ENCODE peak calls at places on chromosomes 16 and 17, in seven cellular contexts. One of them, this sample, is unnamed.
A peak's percentile ranks its signal among the peaks of the same experiment; 100 is the strongest.

GRCh38 chr17:77674358-77674757 is 284.1 kb upstream of the TNRC6C start:
- DNase-seq in hepatocyte: no peak
- DNase-seq in colonic mucosa: no peak
- DNase-seq in HCT116: no peak
- DNase-seq in stomach: no peak
- DNase-seq in adrenal gland: no peak
- DNase-seq in left lung: no peak
- DNase-seq in this sample: no peak

GRCh38 chr16:59973966-59974365 is 1239.8 kb upstream of the GOT2 start:
- DNase-seq in hepatocyte: no peak
- DNase-seq in colonic mucosa: no peak
- DNase-seq in HCT116: no peak
- DNase-seq in stomach: no peak
- DNase-seq in adrenal gland: no peak
- DNase-seq in left lung: no peak
- DNase-seq in this sample: no peak

GRCh38 chr16:14428043-14428442 is 202.0 kb downstream of the PARN start:
- DNase-seq in hepatocyte: no peak
- DNase-seq in colonic mucosa: no peak
- DNase-seq in HCT116: no peak
- DNase-seq in stomach: no peak
- DNase-seq in adrenal gland: no peak
- DNase-seq in left lung: no peak
- DNase-seq in this sample: no peak

GRCh38 chr16:67260426-67261063 is 11.8 kb downstream of the SLC9A5 start:
- DNase-seq in hepatocyte: peak; percentile 74
- DNase-seq in colonic mucosa: peak; percentile 41
- DNase-seq in HCT116: no peak
- DNase-seq in stomach: peak; percentile 61
- DNase-seq in adrenal gland: no peak
- DNase-seq in left lung: no peak
- DNase-seq in this sample: no peak

GRCh38 chr17:76026714-76027158 is 370 bp downstream of the EVPL start:
- DNase-seq in hepatocyte: no peak
- DNase-seq in colonic mucosa: no peak
- DNase-seq in HCT116: no peak
- DNase-seq in stomach: no peak
- DNase-seq in adrenal gland: no peak
- DNase-seq in left lung: no peak
- DNase-seq in this sample: no peak

GRCh38 chr16:5751216-5751615 is 653.6 kb upstream of the EEF2KMT start:
- DNase-seq in hepatocyte: no peak
- DNase-seq in colonic mucosa: no peak
- DNase-seq in HCT116: no peak
- DNase-seq in stomach: no peak
- DNase-seq in adrenal gland: no peak
- DNase-seq in left lung: no peak
- DNase-seq in this sample: no peak

GRCh38 chr17:7021993-7022778 is 664 bp upstream of the BCL6B start:
- DNase-seq in hepatocyte: peak; percentile 88
- DNase-seq in colonic mucosa: peak; percentile 82
- DNase-seq in HCT116: no peak
- DNase-seq in stomach: peak; percentile 86
- DNase-seq in adrenal gland: peak; percentile 81
- DNase-seq in left lung: peak; percentile 96
- DNase-seq in this sample: no peak

GRCh38 chr16:28276301-28276700 is 16.0 kb upstream of the SBK1 start:
- DNase-seq in hepatocyte: no peak
- DNase-seq in colonic mucosa: no peak
- DNase-seq in HCT116: no peak
- DNase-seq in stomach: no peak
- DNase-seq in adrenal gland: no peak
- DNase-seq in left lung: no peak
- DNase-seq in this sample: no peak

GRCh38 chr17:67443931-67444597 is 67.0 kb downstream of the PITPNC1 start:
- DNase-seq in hepatocyte: no peak
- DNase-seq in colonic mucosa: no peak
- DNase-seq in HCT116: no peak
- DNase-seq in stomach: no peak
- DNase-seq in adrenal gland: peak; percentile 57
- DNase-seq in left lung: no peak
- DNase-seq in this sample: no peak

GRCh38 chr16:50468749-50469078 is 79.5 kb upstream of the NKD1 start:
- DNase-seq in hepatocyte: no peak
- DNase-seq in colonic mucosa: no peak
- DNase-seq in HCT116: no peak
- DNase-seq in stomach: no peak
- DNase-seq in adrenal gland: no peak
- DNase-seq in left lung: no peak
- DNase-seq in this sample: no peak

GRCh38 chr17:45372325-45372869 is 55.6 kb upstream of the MAP3K14 start:
- DNase-seq in hepatocyte: no peak
- DNase-seq in colonic mucosa: no peak
- DNase-seq in HCT116: no peak
- DNase-seq in stomach: no peak
- DNase-seq in adrenal gland: peak; percentile 14
- DNase-seq in left lung: no peak
- DNase-seq in this sample: no peak

GRCh38 chr16:67927131-67927941 is 4.3 kb downstream of the CTRL start:
- DNase-seq in hepatocyte: no peak
- DNase-seq in colonic mucosa: no peak
- DNase-seq in HCT116: no peak
- DNase-seq in stomach: no peak
- DNase-seq in adrenal gland: no peak
- DNase-seq in left lung: no peak
- DNase-seq in this sample: no peak

GRCh38 chr17:28249706-28250105 is 69.3 kb upstream of the TMEM97 start:
- DNase-seq in hepatocyte: no peak
- DNase-seq in colonic mucosa: no peak
- DNase-seq in HCT116: no peak
- DNase-seq in stomach: no peak
- DNase-seq in adrenal gland: no peak
- DNase-seq in left lung: no peak
- DNase-seq in this sample: no peak

GRCh38 chr17:17873450-17873991 is 36.7 kb upstream of the SREBF1 start:
- DNase-seq in hepatocyte: no peak
- DNase-seq in colonic mucosa: no peak
- DNase-seq in HCT116: no peak
- DNase-seq in stomach: no peak
- DNase-seq in adrenal gland: no peak
- DNase-seq in left lung: no peak
- DNase-seq in this sample: no peak

GRCh38 chr17:17871913-17872312 is 35.1 kb upstream of the SREBF1 start:
- DNase-seq in hepatocyte: no peak
- DNase-seq in colonic mucosa: no peak
- DNase-seq in HCT116: no peak
- DNase-seq in stomach: no peak
- DNase-seq in adrenal gland: no peak
- DNase-seq in left lung: no peak
- DNase-seq in this sample: no peak

GRCh38 chr17:17876959-17877547 is 40.3 kb upstream of the SREBF1 start:
- DNase-seq in hepatocyte: no peak
- DNase-seq in colonic mucosa: peak; percentile 23
- DNase-seq in HCT116: no peak
- DNase-seq in stomach: peak; percentile 63
- DNase-seq in adrenal gland: peak; percentile 54
- DNase-seq in left lung: no peak
- DNase-seq in this sample: no peak

GRCh38 chr17:17872468-17873345 is 35.9 kb upstream of the SREBF1 start:
- DNase-seq in hepatocyte: no peak
- DNase-seq in colonic mucosa: no peak
- DNase-seq in HCT116: no peak
- DNase-seq in stomach: no peak
- DNase-seq in adrenal gland: no peak
- DNase-seq in left lung: no peak
- DNase-seq in this sample: no peak

GRCh38 chr17:17874478-17874877 is 37.7 kb upstream of the SREBF1 start:
- DNase-seq in hepatocyte: no peak
- DNase-seq in colonic mucosa: no peak
- DNase-seq in HCT116: no peak
- DNase-seq in stomach: no peak
- DNase-seq in adrenal gland: no peak
- DNase-seq in left lung: no peak
- DNase-seq in this sample: no peak
- TF ChIP-seq CTCF in hepatocyte: no peak
- TF ChIP-seq CTCF in colonic mucosa: no peak
- TF ChIP-seq CTCF in HCT116: no peak
- TF ChIP-seq CTCF in stomach: no peak
- TF ChIP-seq CTCF in adrenal gland: no peak
- TF ChIP-seq CTCF in left lung: no peak
- TF ChIP-seq CTCF in this sample: no peak

GRCh38 chr17:47693667-47694017 is 319 bp upstream of the TBKBP1 start:
- DNase-seq in hepatocyte: no peak
- DNase-seq in colonic mucosa: peak; percentile 22
- DNase-seq in HCT116: no peak
- DNase-seq in stomach: no peak
- DNase-seq in adrenal gland: peak; percentile 46
- DNase-seq in left lung: no peak
- DNase-seq in this sample: no peak

GRCh38 chr17:47694018-47694817 is at the start of gene TBKBP1:
- DNase-seq in hepatocyte: peak; percentile 86
- DNase-seq in colonic mucosa: peak; percentile 26
- DNase-seq in HCT116: no peak
- DNase-seq in stomach: no peak
- DNase-seq in adrenal gland: peak; percentile 40
- DNase-seq in left lung: peak; percentile 91
- DNase-seq in this sample: no peak

GRCh38 chr17:47696717-47697642 is 3.0 kb downstream of the TBKBP1 start:
- DNase-seq in hepatocyte: no peak
- DNase-seq in colonic mucosa: no peak
- DNase-seq in HCT116: no peak
- DNase-seq in stomach: no peak
- DNase-seq in adrenal gland: peak; percentile 19
- DNase-seq in left lung: no peak
- DNase-seq in this sample: no peak

GRCh38 chr17:47694818-47695663 is 1.1 kb downstream of the TBKBP1 start:
- DNase-seq in hepatocyte: peak; percentile 71
- DNase-seq in colonic mucosa: peak; percentile 41
- DNase-seq in HCT116: no peak
- DNase-seq in stomach: peak; percentile 61
- DNase-seq in adrenal gland: peak; percentile 73
- DNase-seq in left lung: peak; percentile 96
- DNase-seq in this sample: no peak

DNA sequence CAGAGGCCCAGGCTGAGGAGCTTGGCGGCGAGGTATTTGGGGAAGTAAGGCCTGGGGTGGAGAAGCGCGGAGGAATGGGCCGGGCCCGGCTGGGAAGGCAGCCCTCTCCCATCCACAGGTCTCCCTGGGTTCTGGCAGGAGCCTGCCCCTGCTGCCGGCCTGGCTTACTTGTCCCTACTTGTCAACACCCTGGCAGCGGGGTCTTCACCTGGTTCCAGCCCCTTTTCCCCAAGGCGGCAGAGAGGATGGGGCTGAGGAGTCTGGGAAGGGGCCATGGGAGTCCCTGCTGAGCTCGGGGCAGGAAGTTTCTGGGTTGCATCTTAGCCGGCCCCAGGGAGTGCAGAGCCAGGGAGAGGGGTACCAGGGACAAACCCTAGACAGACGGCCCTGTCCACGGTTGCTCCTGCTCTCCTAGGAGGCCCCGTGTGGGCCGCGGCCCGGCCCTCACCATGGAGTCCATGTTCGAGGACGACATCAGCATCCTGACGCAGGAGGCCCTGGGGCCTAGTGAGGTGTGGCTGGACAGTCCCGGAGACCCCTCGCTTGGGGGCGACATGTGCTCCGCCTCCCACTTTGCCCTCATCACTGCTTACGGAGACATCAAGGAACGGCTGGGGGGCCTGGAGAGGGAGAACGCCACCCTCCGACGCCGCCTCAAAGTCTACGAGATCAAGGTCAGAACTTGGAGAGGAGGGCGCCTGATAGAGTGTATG is 1.9 kb downstream of the TBKBP1 start:
- DNase-seq in hepatocyte: no peak
- DNase-seq in colonic mucosa: no peak
- DNase-seq in HCT116: no peak
- DNase-seq in stomach: no peak
- DNase-seq in adrenal gland: peak; percentile 66
- DNase-seq in left lung: no peak
- DNase-seq in this sample: no peak
- H3K4me3 ChIP-seq in hepatocyte: peak overlapping the region; percentile 98
- H3K4me3 ChIP-seq in colonic mucosa: peak overlapping the region; percentile 85
- H3K4me3 ChIP-seq in HCT116: no peak overlapping the region
- H3K4me3 ChIP-seq in stomach: peak overlapping the region; percentile 97
- H3K4me3 ChIP-seq in adrenal gland: peak overlapping the region; percentile 85
- H3K4me3 ChIP-seq in left lung: peak overlapping the region; percentile 92
- H3K4me3 ChIP-seq in this sample: no peak overlapping the region

DNA sequence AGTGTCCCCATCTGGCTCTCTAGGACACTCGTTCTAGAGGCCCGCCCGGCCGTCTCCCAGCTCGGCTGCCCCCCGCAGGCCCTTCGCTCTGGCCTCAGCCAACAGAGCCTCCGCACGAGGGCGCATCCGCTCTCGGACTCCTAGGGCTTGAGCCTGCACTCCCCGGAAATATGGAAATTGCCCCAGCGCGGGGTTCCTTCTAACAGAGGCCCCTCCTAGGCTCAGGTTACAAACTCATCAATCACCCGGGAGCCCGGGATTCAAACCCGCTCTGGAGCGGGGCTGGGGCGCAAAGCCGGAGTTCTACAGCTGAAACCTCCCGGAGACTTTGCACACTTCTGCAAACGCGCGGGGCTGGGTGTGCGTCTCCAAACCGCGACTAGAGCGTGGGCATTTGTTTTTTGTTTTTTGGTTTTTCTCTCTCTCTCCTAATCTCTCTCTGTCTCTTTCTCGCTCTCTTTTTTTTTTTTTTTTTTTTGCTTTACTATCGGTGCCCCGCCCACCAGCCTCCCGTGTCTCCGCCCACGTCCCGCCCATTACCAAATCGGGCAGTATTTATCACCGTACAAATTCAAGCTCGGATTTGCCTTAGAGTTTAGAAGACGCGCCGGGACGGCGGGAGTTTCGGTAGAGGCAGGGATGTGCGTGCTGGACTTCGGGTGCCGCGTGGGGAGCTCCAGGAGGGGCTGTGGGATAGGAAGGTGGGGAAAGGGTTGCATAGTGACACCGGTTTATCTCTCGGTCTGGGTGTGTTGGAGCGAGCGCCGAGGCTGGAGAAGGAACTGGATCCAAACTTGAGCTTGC is 2.4 kb upstream of the FOXL1 start:
- DNase-seq in hepatocyte: peak; percentile 87
- DNase-seq in colonic mucosa: peak; percentile 79
- DNase-seq in HCT116: peak; percentile 97
- DNase-seq in stomach: peak; percentile 55
- DNase-seq in adrenal gland: peak; percentile 63
- DNase-seq in left lung: peak; percentile 84
- DNase-seq in this sample: no peak
- TF ChIP-seq CTCF in hepatocyte: peak; percentile 79
- TF ChIP-seq CTCF in colonic mucosa: peak; percentile 40
- TF ChIP-seq CTCF in HCT116: peak; percentile 98
- TF ChIP-seq CTCF in stomach: peak; percentile 22
- TF ChIP-seq CTCF in adrenal gland: peak; percentile 13
- TF ChIP-seq CTCF in left lung: peak; percentile 36
- TF ChIP-seq CTCF in this sample: peak; percentile 31

DNA sequence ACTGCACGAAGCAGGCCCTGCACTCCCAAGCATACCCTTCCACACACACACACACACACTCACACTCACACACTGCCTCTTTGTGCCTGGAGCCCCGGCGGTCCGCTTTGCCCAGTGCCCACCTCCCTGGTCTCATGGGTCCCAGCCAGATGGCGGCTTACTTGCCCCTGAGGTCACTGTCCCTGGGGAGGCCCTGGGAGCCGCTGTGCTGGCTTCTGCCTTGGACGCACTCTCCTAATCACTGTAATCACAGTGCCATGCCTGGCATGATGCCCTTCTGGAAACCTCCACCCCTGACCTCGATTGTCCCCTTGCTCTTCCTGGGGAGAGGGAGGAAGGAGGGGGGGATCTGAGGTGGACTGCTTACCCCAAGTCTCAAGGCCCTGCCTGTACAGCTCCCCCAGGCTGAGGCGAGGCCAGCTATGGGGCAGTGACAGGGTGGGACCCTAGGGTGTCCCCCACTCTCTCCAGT is 36.0 kb downstream of the ARHGAP23 start:
- DNase-seq in hepatocyte: no peak
- DNase-seq in colonic mucosa: no peak
- DNase-seq in HCT116: no peak
- DNase-seq in stomach: peak; percentile 50
- DNase-seq in adrenal gland: peak; percentile 93
- DNase-seq in left lung: no peak
- DNase-seq in this sample: no peak
- H3K4me3 ChIP-seq in hepatocyte: no peak overlapping the region
- H3K4me3 ChIP-seq in colonic mucosa: no peak overlapping the region
- H3K4me3 ChIP-seq in HCT116: peak overlapping the region; percentile 69
- H3K4me3 ChIP-seq in stomach: peak overlapping the region; percentile 46
- H3K4me3 ChIP-seq in adrenal gland: peak overlapping the region; percentile 38
- H3K4me3 ChIP-seq in left lung: peak overlapping the region; percentile 32
- H3K4me3 ChIP-seq in this sample: no peak overlapping the region

This sample was measured in GM12864.